ENCODE peak calls at places on chromosome 1, in nine cellular contexts. A is heart right ventricle; E is GM23248; Q is body of pancreas; M is mesendoderm; Y is CD8-positive, alpha-beta T cell; O is uterus; F is neural progenitor cell; I is esophagus squamous epithelium. H is an unnamed sample. For H3K4me1, the result is how much of the 10 kb centered on the place peaks cover.

GRCh38 chr1:117371436-117372151 is 4.3 kb downstream of the MAN1A2 start:
- DNase-seq in A (no peak), E (peak), Q (peak), M (peak), Y (no peak), O (no peak), F (peak), I (no peak), H (no peak)

GRCh38 chr1:168767885-168768584 is 39.0 kb upstream of the DPT start:
- DNase-seq in A (peak), E (peak), Q (peak), M (no peak), Y (no peak), O (peak), F (no peak), I (no peak), H (no peak)

GRCh38 chr1:31848381-31848897 is 32.6 kb upstream of the SPOCD1 start:
- DNase-seq in A (no peak), E (no peak), Q (no peak), M (no peak), Y (peak), O (no peak), F (no peak), I (no peak), H (peak)

GRCh38 chr1:147568551-147568950 is 27.2 kb downstream of the BCL9 start:
- DNase-seq in A (no peak), E (no peak), Q (no peak), M (peak), Y (no peak), O (no peak), F (no peak), I (no peak), H (no peak)

GRCh38 chr1:227905573-227906487 is 41.9 kb downstream of the WNT9A start:
- DNase-seq in A (peak), E (no peak), Q (no peak), M (no peak), Y (no peak), O (no peak), F (no peak), I (no peak), H (no peak)

GRCh38 chr1:203559523-203559922 is 65.6 kb downstream of the OPTC start:
- DNase-seq in A (no peak), E (peak), Q (no peak), M (no peak), Y (no peak), O (no peak), F (no peak), I (no peak), H (no peak)

GRCh38 chr1:206579747-206580437 is 32.4 kb downstream of the EIF2D start:
- DNase-seq in A (peak), E (peak), Q (peak), M (no peak), Y (peak), O (no peak), F (no peak), I (peak), H (peak)

GRCh38 chr1:31372961-31373896 is at the start of gene FABP3:
- DNase-seq in A (peak), E (peak), Q (peak), M (peak), Y (peak), O (peak), F (peak), I (no peak), H (no peak)

GRCh38 chr1:88800382-88801051 is 90.8 kb downstream of the GTF2B start:
- DNase-seq in A (no peak), E (peak), Q (peak), M (peak), Y (peak), O (no peak), F (peak), I (no peak), H (peak)

DNA sequence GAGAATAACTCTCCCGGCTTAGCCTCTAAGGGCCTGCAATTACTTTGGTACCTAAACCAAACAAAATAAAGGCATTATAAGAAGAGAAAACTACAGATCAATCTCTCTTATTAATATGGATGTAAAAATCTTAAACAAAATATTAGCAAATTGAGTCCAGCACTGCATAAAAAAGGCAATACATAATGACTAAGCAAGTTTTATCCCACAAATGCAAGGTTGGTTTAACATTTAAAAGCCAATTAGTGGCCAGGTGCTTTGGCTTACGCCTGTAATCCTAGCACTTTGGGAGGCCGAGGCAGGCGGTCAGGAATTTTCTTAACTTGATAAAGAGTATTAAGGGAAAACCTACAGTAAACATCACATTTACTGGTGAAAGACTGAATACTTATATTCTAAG is 67.1 kb upstream of the MAB21L3 start:
- DNase-seq in A (no peak), E (no peak), Q (no peak), M (no peak), Y (no peak), O (no peak), F (no peak), I (no peak), H (no peak)
- H3K4me3 ChIP-seq in A (no peak), E (no peak), Q (no peak), M (no peak), Y (no peak), O (no peak), F (no peak), I (no peak), H (no peak)

GRCh38 chr1:3357526-3358297 is 96.8 kb upstream of the ARHGEF16 start:
- DNase-seq in A (no peak), E (no peak), Q (no peak), M (no peak), Y (no peak), O (no peak), F (no peak), I (no peak), H (no peak)

GRCh38 chr1:3360158-3360440 is 94.4 kb upstream of the ARHGEF16 start:
- DNase-seq in A (no peak), E (no peak), Q (no peak), M (no peak), Y (no peak), O (no peak), F (no peak), I (no peak), H (no peak)

GRCh38 chr1:3360646-3361257 is 93.7 kb upstream of the ARHGEF16 start:
- DNase-seq in A (no peak), E (no peak), Q (no peak), M (no peak), Y (no peak), O (no peak), F (no peak), I (no peak), H (no peak)

GRCh38 chr1:3356827-3357457 is 97.5 kb upstream of the ARHGEF16 start:
- DNase-seq in A (no peak), E (no peak), Q (no peak), M (peak), Y (no peak), O (no peak), F (no peak), I (no peak), H (no peak)

GRCh38 chr1:3359346-3360157 is 94.9 kb upstream of the ARHGEF16 start:
- DNase-seq in A (no peak), E (no peak), Q (no peak), M (no peak), Y (no peak), O (no peak), F (no peak), I (no peak), H (no peak)
- H3K4me1 ChIP-seq in A (under half), E (under half), Q (under half), M (under half), Y (under half), O (under half), F (under half), I (under half), H (under half)

GRCh38 chr1:40762144-40762923 is 21.3 kb upstream of the KCNQ4 start:
- DNase-seq in A (no peak), E (no peak), Q (no peak), M (no peak), Y (no peak), O (no peak), F (no peak), I (no peak), H (no peak)

GRCh38 chr1:40758578-40759343 is 24.8 kb upstream of the KCNQ4 start:
- DNase-seq in A (no peak), E (no peak), Q (no peak), M (no peak), Y (no peak), O (no peak), F (no peak), I (no peak), H (no peak)

GRCh38 chr1:40763742-40764532 is 19.6 kb upstream of the KCNQ4 start:
- DNase-seq in A (no peak), E (no peak), Q (no peak), M (no peak), Y (no peak), O (no peak), F (no peak), I (no peak), H (peak)

GRCh38 chr1:40758004-40758403 is 25.6 kb upstream of the KCNQ4 start:
- DNase-seq in A (no peak), E (no peak), Q (no peak), M (no peak), Y (no peak), O (no peak), F (no peak), I (no peak), H (no peak)

DNA sequence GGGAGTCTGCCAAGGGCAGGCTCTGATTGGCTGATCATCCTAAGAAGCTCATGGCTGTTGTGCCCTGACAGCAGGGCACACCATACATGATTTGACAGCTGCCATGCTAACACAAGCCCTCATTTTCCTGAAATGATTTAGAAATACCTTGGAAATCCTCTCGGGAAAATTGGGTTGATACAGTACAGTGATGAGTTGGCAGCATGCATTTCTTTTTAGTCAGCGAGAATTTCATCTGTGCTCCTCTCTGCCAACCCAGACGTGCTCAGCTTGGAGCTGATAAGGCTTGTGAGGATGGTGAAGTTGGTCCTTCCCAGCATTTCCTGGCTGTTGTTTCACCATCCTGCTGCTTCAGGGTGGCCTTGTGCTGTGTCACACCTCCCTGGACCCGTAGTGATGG is 22.6 kb upstream of the KCNQ4 start:
- DNase-seq in A (no peak), E (peak), Q (no peak), M (no peak), Y (no peak), O (no peak), F (no peak), I (no peak), H (no peak)
- H3K27ac ChIP-seq in A (no peak), E (no peak), Q (no peak), M (no peak), Y (no peak), O (no peak), F (no peak), I (no peak), H (no peak)

DNA sequence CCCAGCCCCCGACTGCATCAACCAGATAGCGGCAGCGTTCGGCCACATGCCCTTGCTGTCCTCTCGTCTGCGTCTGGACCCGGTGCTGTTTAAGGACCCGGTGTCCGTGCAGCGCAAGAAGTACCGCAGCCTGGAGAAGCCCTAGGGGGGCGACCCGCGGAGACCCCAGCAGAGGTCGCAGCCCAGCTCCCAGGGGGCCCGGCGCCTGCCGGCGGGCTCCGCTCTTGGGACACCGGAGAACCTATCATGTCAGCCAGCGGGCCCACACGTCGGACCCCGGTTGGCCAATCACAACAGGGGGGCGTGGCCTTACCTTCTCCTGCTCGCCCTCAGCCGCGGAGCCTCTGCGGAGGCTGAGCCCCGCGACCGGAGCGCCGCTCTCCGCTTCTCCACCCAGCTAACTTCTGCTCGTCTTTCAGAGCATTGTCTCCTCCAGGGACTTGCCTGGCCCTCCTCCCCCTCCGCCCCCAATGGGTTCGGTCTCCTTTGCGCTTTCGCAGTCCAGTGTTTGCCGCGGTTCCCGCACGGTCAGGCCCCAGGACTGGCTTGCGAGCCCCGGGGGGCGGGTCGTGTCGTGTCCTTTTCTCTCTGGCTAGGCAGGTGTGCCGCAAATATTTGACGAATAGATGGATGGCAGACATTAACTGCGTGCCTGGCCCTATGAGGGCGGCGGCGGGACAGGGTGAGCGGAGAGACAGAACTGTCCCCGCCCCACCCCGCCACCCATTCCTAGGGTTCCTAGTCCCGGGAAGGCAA is 10.5 kb downstream of the SLC30A2 start:
- DNase-seq in A (peak), E (peak), Q (peak), M (peak), Y (peak), O (peak), F (peak), I (peak), H (peak)
- H3K4me3 ChIP-seq in A (peak), E (peak), Q (peak), M (peak), Y (peak), O (peak), F (peak), I (peak), H (peak)

GRCh38 chr1:230827801-230828200 is 40.5 kb downstream of the C1orf198 start:
- DNase-seq in A (no peak), E (no peak), Q (no peak), M (no peak), Y (no peak), O (no peak), F (no peak), I (no peak), H (no peak)
- H3K4me1 ChIP-seq in A (half or more), E (under half), Q (half or more), M (under half), Y (under half), O (under half), F (under half), I (under half), H (under half)

DNA sequence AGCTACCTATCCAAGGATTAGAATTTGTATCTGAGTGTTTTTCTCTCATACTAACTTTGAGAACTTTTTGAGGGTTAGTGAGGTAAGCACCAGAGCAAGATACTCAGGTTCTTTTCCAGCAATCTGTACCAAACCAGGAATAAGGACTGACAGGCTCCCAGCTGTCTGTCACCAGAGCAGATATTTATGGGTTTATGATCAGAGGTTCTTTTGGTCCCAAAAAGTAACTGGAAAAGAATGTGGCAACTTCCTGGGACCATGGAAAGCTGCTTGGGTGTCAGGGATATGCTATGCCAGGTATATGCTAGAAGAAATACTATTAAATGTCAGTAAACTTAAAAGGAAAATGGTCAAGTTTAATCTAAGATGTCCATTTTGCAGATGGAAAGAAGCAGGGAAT is 75.7 kb upstream of the ZNF326 start:
- DNase-seq in A (no peak), E (no peak), Q (no peak), M (no peak), Y (no peak), O (no peak), F (no peak), I (no peak), H (no peak)
- H3K27ac ChIP-seq in A (no peak), E (no peak), Q (no peak), M (no peak), Y (no peak), O (no peak), F (no peak), I (no peak), H (no peak)

GRCh38 chr1:167159782-167160181 is 60.9 kb upstream of the POU2F1 start:
- DNase-seq in A (no peak), E (no peak), Q (no peak), M (no peak), Y (no peak), O (no peak), F (no peak), I (no peak), H (no peak)
- H3K4me3 ChIP-seq in A (no peak), E (no peak), Q (no peak), M (no peak), Y (no peak), O (no peak), F (no peak), I (no peak), H (no peak)

GRCh38 chr1:174018565-174018964 is 3.6 kb downstream of the RC3H1 start:
- DNase-seq in A (no peak), E (no peak), Q (no peak), M (no peak), Y (no peak), O (no peak), F (peak), I (no peak), H (no peak)
- H3K4me1 ChIP-seq in A (half or more), E (under half), Q (half or more), M (under half), Y (under half), O (under half), F (under half), I (under half), H (under half)

GRCh38 chr1:59751801-59752200 is 62.9 kb upstream of the HOOK1 start:
- DNase-seq in A (no peak), E (peak), Q (no peak), M (no peak), Y (no peak), O (no peak), F (no peak), I (no peak), H (no peak)
- H3K27ac ChIP-seq in A (no peak), E (no peak), Q (no peak), M (no peak), Y (no peak), O (peak), F (no peak), I (no peak), H (no peak)